ENCODE peak calls at places on chromosome 21, in five cellular contexts. Z is body of pancreas; J is CD4-positive, CD25-positive, alpha-beta regulatory T cell; P is IMR-90; W is cardiac muscle cell. F is an unnamed sample. For H3K27me3, H3K36me3 and H3K9me3, the result is how much of the 10 kb centered on the place peaks cover.

GRCh38 chr21:33246506-33246905 is 16.8 kb downstream of the IFNAR2 start:
- DNase-seq in Z (no peak), J (no peak), P (no peak), W (no peak), F (no peak)

GRCh38 chr21:27571706-27572105 is 604.8 kb upstream of the ADAMTS5 start:
- DNase-seq in Z (no peak), J (no peak), P (peak), W (no peak), F (no peak)

GRCh38 chr21:35635261-35635660 is 425.1 kb downstream of the SETD4 start:
- DNase-seq in Z (no peak), J (no peak), P (peak), W (peak), F (no peak)

GRCh38 chr21:17387030-17387617 is 125.7 kb upstream of the CXADR start:
- DNase-seq in Z (peak), J (peak), P (peak), W (peak), F (peak)

GRCh38 chr21:25080161-25080560 is 527.1 kb downstream of the MRPL39 start:
- DNase-seq in Z (no peak), J (no peak), P (no peak), W (no peak), F (no peak)

GRCh38 chr21:26845750-26846035 is 484 bp upstream of the ADAMTS1 start:
- DNase-seq in Z (no peak), J (no peak), P (no peak), W (no peak), F (no peak)

GRCh38 chr21:23951251-23951650 is 1656.0 kb downstream of the MRPL39 start:
- DNase-seq in Z (no peak), J (no peak), P (peak), W (no peak), F (no peak)

GRCh38 chr21:33268736-33269441 is 2.7 kb downstream of the IL10RB start:
- DNase-seq in Z (peak), J (peak), P (no peak), W (no peak), F (no peak)

GRCh38 chr21:28261291-28261690 is 731.4 kb downstream of the LTN1 start:
- DNase-seq in Z (no peak), J (no peak), P (no peak), W (no peak), F (no peak)

GRCh38 chr21:9839011-9839661 is 682.2 kb upstream of the TPTE start:
- DNase-seq in Z (no peak), J (no peak), P (no peak), W (no peak), F (no peak)

GRCh38 chr21:40373760-40374159 is 473.2 kb downstream of the DSCAM start:
- DNase-seq in Z (no peak), J (no peak), P (no peak), W (no peak), F (no peak)

GRCh38 chr21:33299181-33299752 is 25.5 kb upstream of the IFNAR1 start:
- DNase-seq in Z (no peak), J (no peak), P (no peak), W (no peak), F (no peak)

GRCh38 chr21:16124397-16125130 is 394.8 kb downstream of the USP25 start:
- DNase-seq in Z (no peak), J (no peak), P (peak), W (peak), F (no peak)

GRCh38 chr21:32626633-32627196 is 14.5 kb upstream of the CFAP298 start:
- DNase-seq in Z (no peak), J (no peak), P (peak), W (peak), F (no peak)

GRCh38 chr21:17438642-17439041 is 74.2 kb upstream of the CXADR start:
- DNase-seq in Z (no peak), J (no peak), P (no peak), W (no peak), F (no peak)

GRCh38 chr21:26127918-26128317 is 42.7 kb downstream of the APP start:
- DNase-seq in Z (peak), J (no peak), P (peak), W (peak), F (no peak)

GRCh38 chr21:45155910-45156309 is 81.5 kb downstream of the ADARB1 start:
- DNase-seq in Z (no peak), J (no peak), P (no peak), W (no peak), F (no peak)

GRCh38 chr21:28089599-28090421 is 902.9 kb downstream of the LTN1 start:
- DNase-seq in Z (no peak), J (no peak), P (no peak), W (no peak), F (peak)

GRCh38 chr21:18049461-18049860 is 195.2 kb upstream of the CHODL start:
- DNase-seq in Z (no peak), J (no peak), P (no peak), W (no peak), F (no peak)

GRCh38 chr21:38380391-38381137 is 117.7 kb downstream of the ERG start:
- DNase-seq in Z (no peak), J (no peak), P (peak), W (peak), F (no peak)

GRCh38 chr21:25398630-25399029 is 208.7 kb downstream of the MRPL39 start:
- DNase-seq in Z (no peak), J (no peak), P (no peak), W (no peak), F (no peak)

GRCh38 chr21:41597227-41597626 is 89.3 kb upstream of the TMPRSS2 start:
- DNase-seq in Z (no peak), J (no peak), P (no peak), W (no peak), F (no peak)

GRCh38 chr21:36516271-36516670 is 36.3 kb upstream of the CLDN14 start:
- DNase-seq in Z (no peak), J (no peak), P (no peak), W (no peak), F (no peak)

GRCh38 chr21:37878946-37879660 is 37.2 kb downstream of the KCNJ6 start:
- DNase-seq in Z (no peak), J (no peak), P (peak), W (peak), F (no peak)

GRCh38 chr21:27202301-27202700 is 235.4 kb upstream of the ADAMTS5 start:
- DNase-seq in Z (no peak), J (no peak), P (no peak), W (no peak), F (no peak)

GRCh38 chr21:14712121-14712520 is 166.0 kb upstream of the SAMSN1 start:
- DNase-seq in Z (no peak), J (no peak), P (no peak), W (peak), F (no peak)

GRCh38 chr21:39818557-39818956 is 48.7 kb upstream of the PCP4 start:
- DNase-seq in Z (no peak), J (no peak), P (no peak), W (no peak), F (no peak)

GRCh38 chr21:37415938-37416337 is 49.4 kb downstream of the DYRK1A start:
- DNase-seq in Z (no peak), J (no peak), P (no peak), W (no peak), F (no peak)

GRCh38 chr21:25836396-25836795 is 101.6 kb downstream of the GABPA start:
- DNase-seq in Z (no peak), J (no peak), P (no peak), W (peak), F (no peak)

GRCh38 chr21:40047993-40048730 is 180.9 kb downstream of the PCP4 start:
- DNase-seq in Z (peak), J (no peak), P (no peak), W (no peak), F (no peak)

GRCh38 chr21:46304955-46305354 is 18.7 kb downstream of the C21orf58 start:
- DNase-seq in Z (peak), J (no peak), P (no peak), W (no peak), F (no peak)

GRCh38 chr21:46304437-46304836 is 18.3 kb downstream of the YBEY start:
- DNase-seq in Z (no peak), J (no peak), P (no peak), W (no peak), F (no peak)

GRCh38 chr21:46299167-46299566 is 13.0 kb downstream of the YBEY start:
- DNase-seq in Z (no peak), J (no peak), P (no peak), W (no peak), F (no peak)

GRCh38 chr21:46298083-46298412 is 11.9 kb downstream of the YBEY start:
- DNase-seq in Z (no peak), J (no peak), P (no peak), W (no peak), F (no peak)

GRCh38 chr21:46301759-46302158 is 15.6 kb downstream of the YBEY start:
- DNase-seq in Z (no peak), J (no peak), P (no peak), W (no peak), F (no peak)
- H3K27me3 ChIP-seq in Z (under half), J (under half), P (under half), W (under half), F (under half)

DNA sequence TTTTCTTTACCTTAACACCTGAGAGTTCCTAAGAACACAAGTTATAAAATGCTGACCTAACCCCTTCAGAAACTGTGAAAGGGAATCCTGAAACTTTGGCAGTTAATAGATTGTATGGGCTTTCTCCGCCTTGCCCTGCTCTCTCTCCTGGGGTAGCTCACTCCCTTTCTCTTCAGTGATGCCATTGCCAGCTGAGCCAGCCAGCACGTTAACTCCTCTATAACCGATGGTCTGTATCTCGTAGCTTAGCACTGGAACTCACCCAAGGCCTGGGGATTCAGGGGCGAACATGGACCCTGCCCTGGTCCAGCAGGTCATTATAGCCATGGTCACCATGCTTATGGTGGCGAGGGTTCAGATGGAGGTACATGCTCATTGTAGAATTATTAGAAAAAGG is 40.7 kb downstream of the TRAPPC10 start:
- DNase-seq in Z (no peak), J (no peak), P (no peak), W (no peak), F (no peak)
- H3K36me3 ChIP-seq in Z (under half), J (half or more), P (under half), W (under half), F (under half)

GRCh38 chr21:31012133-31013089 is 25.9 kb downstream of the KRTAP19-8 start:
- DNase-seq in Z (no peak), J (no peak), P (no peak), W (no peak), F (no peak)
- H3K9me3 ChIP-seq in Z (under half), J (under half), P (under half), W (under half), F (under half)

GRCh38 chr21:42652527-42653491 is 612 bp upstream of the PDE9A start:
- DNase-seq in Z (peak), J (no peak), P (peak), W (peak), F (peak)

GRCh38 chr21:42653492-42654061 is at the start of gene PDE9A:
- DNase-seq in Z (peak), J (no peak), P (no peak), W (no peak), F (peak)

GRCh38 chr21:42650033-42650370 is 3.4 kb upstream of the PDE9A start:
- DNase-seq in Z (no peak), J (no peak), P (no peak), W (no peak), F (no peak)

GRCh38 chr21:42650441-42651421 is 2.7 kb upstream of the PDE9A start:
- DNase-seq in Z (no peak), J (no peak), P (no peak), W (no peak), F (no peak)

DNA sequence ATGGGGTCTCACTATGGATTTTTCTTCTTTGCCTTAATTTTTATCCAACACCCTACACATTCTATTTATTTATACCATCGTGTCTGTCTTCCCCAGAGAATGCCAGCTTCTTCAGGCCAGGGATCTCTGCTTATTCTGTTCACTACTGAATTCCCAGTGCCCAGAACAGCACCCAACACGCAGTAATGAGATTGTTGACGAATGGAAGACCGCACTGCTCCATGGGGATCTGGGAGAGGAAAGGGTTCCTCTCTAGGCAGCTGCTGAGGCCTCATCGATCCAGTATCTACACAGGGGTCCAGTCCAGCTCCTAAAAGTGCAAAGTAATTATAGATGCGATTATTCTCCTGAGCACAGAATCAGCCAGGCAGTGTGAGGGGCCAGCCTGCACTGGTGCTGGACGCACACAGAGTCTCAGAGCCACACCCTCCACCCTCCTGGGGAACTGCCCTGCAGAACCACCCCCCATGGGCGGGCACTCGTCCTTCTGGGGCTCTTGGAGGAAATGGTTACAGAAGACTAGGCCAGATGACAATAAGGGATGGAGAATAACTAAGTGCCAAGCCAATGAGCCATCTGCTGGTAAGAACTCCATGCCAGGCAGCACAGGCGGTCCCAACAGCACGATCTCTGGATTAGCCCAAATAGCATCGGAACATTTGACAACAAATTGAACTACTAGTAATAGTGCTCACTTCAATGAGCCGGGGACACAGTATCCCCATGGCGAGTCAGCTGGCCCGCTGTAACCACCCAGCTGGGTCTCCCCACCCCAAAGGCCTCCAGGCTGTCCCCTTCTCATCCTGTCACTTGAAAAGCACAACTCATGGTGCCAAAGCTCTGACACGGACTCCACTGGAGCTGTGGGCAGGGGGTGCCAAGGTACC is 1.7 kb upstream of the PDE9A start:
- DNase-seq in Z (no peak), J (no peak), P (no peak), W (no peak), F (no peak)
- H3K27me3 ChIP-seq in Z (under half), J (under half), P (under half), W (under half), F (under half)

F was measured in Caco-2.